ENCODE peak calls at places on chromosomes 16 and 17, in eight cellular contexts. J is foreskin fibroblast; N is BJ; V is CD4-positive, alpha-beta memory T cell; A is cardiac fibroblast; Y is HAP-1; X is fibroblast of lung; U is adrenal gland. O is an unnamed sample.
A peak's percentile ranks its signal among the peaks of the same experiment; 100 is the strongest.

GRCh38 chr17:75268931-75269330 is 2.1 kb downstream of the MIF4GD start:
- DNase-seq in J (no peak), N (no peak), V (no peak), A (no peak), Y (no peak), X (no peak), U (peak; percentile 27), O (no peak)

GRCh38 chr16:56824335-56824734 is 40.7 kb upstream of the SLC12A3 start:
- DNase-seq in J (peak; percentile 38), N (no peak), V (no peak), A (no peak), Y (peak; percentile 80), X (no peak), U (peak; percentile 65), O (no peak)

GRCh38 chr17:48228720-48229119 is 121.2 kb downstream of the SNX11 start:
- DNase-seq in J (no peak), N (no peak), V (no peak), A (no peak), Y (peak; percentile 30), X (no peak), U (no peak), O (no peak)

GRCh38 chr16:82943371-82943770 is 316.6 kb downstream of the CDH13 start:
- DNase-seq in J (peak; percentile 14), N (no peak), V (no peak), A (peak; percentile 38), Y (no peak), X (no peak), U (no peak), O (no peak)

GRCh38 chr17:73210002-73210678 is 17.3 kb downstream of the COG1 start:
- DNase-seq in J (peak; percentile 35), N (no peak), V (peak; percentile 20), A (no peak), Y (no peak), X (no peak), U (no peak), O (no peak)

GRCh38 chr16:75496546-75496945 is 1.3 kb upstream of the CHST6 start:
- DNase-seq in J (no peak), N (no peak), V (no peak), A (peak; percentile 8), Y (no peak), X (no peak), U (no peak), O (no peak)

GRCh38 chr16:11708421-11708820 is 34.2 kb downstream of the TXNDC11 start:
- DNase-seq in J (peak; percentile 52), N (no peak), V (no peak), A (peak; percentile 35), Y (no peak), X (peak; percentile 7), U (no peak), O (no peak)

GRCh38 chr17:78249836-78250806 is 18.7 kb downstream of the TMEM235 start:
- DNase-seq in J (no peak), N (no peak), V (no peak), A (no peak), Y (no peak), X (no peak), U (no peak), O (no peak)

GRCh38 chr16:456891-457483 is 31.5 kb downstream of the RAB11FIP3 start:
- DNase-seq in J (peak; percentile 52), N (no peak), V (no peak), A (peak; percentile 62), Y (peak; percentile 31), X (peak; percentile 54), U (peak; percentile 40), O (no peak)

GRCh38 chr16:83995756-83996155 is 27.7 kb downstream of the NECAB2 start:
- DNase-seq in J (no peak), N (no peak), V (no peak), A (no peak), Y (no peak), X (peak; percentile 8), U (no peak), O (peak; percentile 10)

GRCh38 chr17:27088767-27089078 is 205.2 kb upstream of the WSB1 start:
- DNase-seq in J (no peak), N (no peak), V (no peak), A (no peak), Y (no peak), X (no peak), U (no peak), O (no peak)

GRCh38 chr17:83178533-83179201 is 99.3 kb downstream of the METRNL start:
- DNase-seq in J (no peak), N (no peak), V (no peak), A (no peak), Y (peak; percentile 4), X (no peak), U (no peak), O (no peak)

GRCh38 chr16:68752602-68753001 is 15.5 kb downstream of the CDH1 start:
- DNase-seq in J (no peak), N (no peak), V (no peak), A (no peak), Y (no peak), X (no peak), U (no peak), O (peak; percentile 39)

GRCh38 chr17:4142107-4142900 is 526 bp downstream of the ZZEF1 start:
- DNase-seq in J (peak; percentile 56), N (no peak), V (no peak), A (peak; percentile 39), Y (peak; percentile 40), X (peak; percentile 5), U (peak; percentile 54), O (peak; percentile 47)

GRCh38 chr17:18117974-18118632 is 9.5 kb downstream of the MYO15A start:
- DNase-seq in J (no peak), N (no peak), V (no peak), A (no peak), Y (no peak), X (peak; percentile 39), U (no peak), O (no peak)

GRCh38 chr17:9935408-9935807 is 30.3 kb upstream of the RCVRN start:
- DNase-seq in J (peak; percentile 15), N (no peak), V (no peak), A (peak; percentile 14), Y (no peak), X (peak; percentile 9), U (no peak), O (no peak)

GRCh38 chr16:29316673-29317237 is 89.8 kb downstream of the NPIPB11 start:
- DNase-seq in J (no peak), N (no peak), V (no peak), A (no peak), Y (no peak), X (peak; percentile 16), U (no peak), O (no peak)

GRCh38 chr16:81752225-81752875 is 26.7 kb upstream of the PLCG2 start:
- DNase-seq in J (peak; percentile 11), N (no peak), V (no peak), A (peak; percentile 7), Y (no peak), X (no peak), U (peak; percentile 59), O (peak; percentile 93)

GRCh38 chr16:21001262-21001661 is 100.7 kb downstream of the LYRM1 start:
- DNase-seq in J (peak; percentile 40), N (no peak), V (no peak), A (peak; percentile 30), Y (peak; percentile 56), X (peak; percentile 27), U (peak; percentile 20), O (peak; percentile 37)

GRCh38 chr16:17723735-17724134 is 253.0 kb upstream of the XYLT1 start:
- DNase-seq in J (peak; percentile 53), N (no peak), V (no peak), A (peak; percentile 8), Y (no peak), X (peak; percentile 76), U (no peak), O (no peak)

GRCh38 chr17:56761387-56761786 is 72.3 kb downstream of the C17orf67 start:
- DNase-seq in J (no peak), N (no peak), V (no peak), A (no peak), Y (no peak), X (no peak), U (no peak), O (no peak)

GRCh38 chr16:52570495-52571091 is 23.6 kb upstream of the TOX3 start:
- DNase-seq in J (no peak), N (no peak), V (no peak), A (no peak), Y (no peak), X (no peak), U (no peak), O (no peak)

GRCh38 chr17:76556759-76557367 is 17.0 kb downstream of the PRCD start:
- DNase-seq in J (peak; percentile 51), N (no peak), V (peak; percentile 62), A (peak; percentile 80), Y (no peak), X (peak; percentile 66), U (peak; percentile 38), O (no peak)

GRCh38 chr16:19375561-19376158 is 42.0 kb upstream of the TMC5 start:
- DNase-seq in J (peak; percentile 72), N (peak; percentile 1), V (no peak), A (peak; percentile 71), Y (peak; percentile 64), X (peak; percentile 77), U (peak; percentile 19), O (peak; percentile 64)

GRCh38 chr16:49498241-49499017 is 124.8 kb downstream of the C16orf78 start:
- DNase-seq in J (no peak), N (no peak), V (no peak), A (no peak), Y (peak; percentile 3), X (no peak), U (no peak), O (no peak)

GRCh38 chr17:75757086-75757681 is 7.8 kb downstream of the GALK1 start:
- DNase-seq in J (no peak), N (no peak), V (no peak), A (no peak), Y (no peak), X (no peak), U (no peak), O (no peak)

GRCh38 chr17:32495347-32496253 is 8.8 kb downstream of the CDK5R1 start:
- DNase-seq in J (peak; percentile 60), N (no peak), V (no peak), A (peak; percentile 54), Y (no peak), X (peak; percentile 65), U (peak; percentile 69), O (no peak)
- H3K4me3 ChIP-seq in J (no peak overlapping the region), N (no peak overlapping the region), V (no peak overlapping the region), A (no peak overlapping the region), Y (no peak overlapping the region), X (no peak overlapping the region), U (no peak overlapping the region), O (no peak overlapping the region)

GRCh38 chr16:76932541-76933211 is 258.3 kb upstream of the MON1B start:
- DNase-seq in J (peak; percentile 32), N (no peak), V (no peak), A (peak; percentile 17), Y (no peak), X (peak; percentile 44), U (no peak), O (peak; percentile 2)
- H3K4me3 ChIP-seq in J (no peak overlapping the region), N (no peak overlapping the region), V (no peak overlapping the region), A (no peak overlapping the region), Y (no peak overlapping the region), X (no peak overlapping the region), U (no peak overlapping the region), O (no peak overlapping the region)

GRCh38 chr16:86494039-86494564 is 16.2 kb upstream of the FOXF1 start:
- DNase-seq in J (no peak), N (no peak), V (no peak), A (no peak), Y (no peak), X (no peak), U (no peak), O (no peak)
- H3K4me3 ChIP-seq in J (no peak overlapping the region), N (no peak overlapping the region), V (no peak overlapping the region), A (no peak overlapping the region), Y (no peak overlapping the region), X (no peak overlapping the region), U (no peak overlapping the region), O (no peak overlapping the region)

GRCh38 chr16:47446431-47446830 is 14.4 kb downstream of the ITFG1 start:
- DNase-seq in J (no peak), N (no peak), V (no peak), A (no peak), Y (no peak), X (no peak), U (no peak), O (no peak)

GRCh38 chr16:47448830-47449575 is 11.9 kb downstream of the ITFG1 start:
- DNase-seq in J (no peak), N (no peak), V (no peak), A (no peak), Y (no peak), X (no peak), U (no peak), O (no peak)
- H3K4me3 ChIP-seq in J (no peak overlapping the region), N (no peak overlapping the region), V (no peak overlapping the region), A (no peak overlapping the region), Y (no peak overlapping the region), X (no peak overlapping the region), U (no peak overlapping the region), O (no peak overlapping the region)

O was measured in GM12865.